ENCODE peak calls at places on chromosomes 3 and 15, in six cellular contexts. D, N, X, L, P and C are unnamed samples.

GRCh38 chr3:39192490-39193092 is at the start of gene XIRP1:
- DNase-seq in D (no peak), N (no peak), X (no peak), L (no peak), P (no peak), C (peak; percentile 39)

GRCh38 chr3:177613901-177614300 is 416.6 kb upstream of the TBL1XR1 start:
- DNase-seq in D (no peak), N (no peak), X (no peak), L (no peak), P (no peak), C (no peak)

GRCh38 chr15:78598348-78598747 is 22.4 kb downstream of the CHRNA3 start:
- DNase-seq in D (no peak), N (no peak), X (no peak), L (no peak), P (no peak), C (no peak)

GRCh38 chr3:124032351-124032880 is 40.5 kb upstream of the ROPN1 start:
- DNase-seq in D (peak; percentile 7), N (no peak), X (peak; percentile 81), L (no peak), P (peak; percentile 10), C (peak; percentile 38)

GRCh38 chr3:134149286-134149685 is 101.4 kb downstream of the RYK start:
- DNase-seq in D (no peak), N (no peak), X (no peak), L (no peak), P (peak; percentile 3), C (no peak)

GRCh38 chr3:47406762-47407149 is 25.9 kb downstream of the PTPN23 start:
- DNase-seq in D (no peak), N (no peak), X (peak; percentile 75), L (no peak), P (no peak), C (no peak)

GRCh38 chr3:196694941-196695848 is 16.9 kb downstream of the CEP19 start:
- DNase-seq in D (no peak), N (no peak), X (no peak), L (no peak), P (no peak), C (no peak)

GRCh38 chr15:35740761-35741160 is 194.8 kb upstream of the DPH6 start:
- DNase-seq in D (no peak), N (no peak), X (no peak), L (no peak), P (peak; percentile 52), C (peak; percentile 88)

GRCh38 chr3:123246846-123247245 is 45.1 kb downstream of the SEC22A start:
- DNase-seq in D (no peak), N (no peak), X (no peak), L (no peak), P (no peak), C (no peak)

GRCh38 chr3:79326642-79327041 is 441.2 kb downstream of the ROBO1 start:
- DNase-seq in D (no peak), N (no peak), X (no peak), L (no peak), P (peak; percentile 46), C (peak; percentile 25)

GRCh38 chr15:45993072-45993471 is 358.2 kb downstream of the SQOR start:
- DNase-seq in D (no peak), N (no peak), X (no peak), L (no peak), P (no peak), C (no peak)

GRCh38 chr3:36859494-36859893 is 85.4 kb downstream of the TRANK1 start:
- DNase-seq in D (no peak), N (no peak), X (no peak), L (no peak), P (no peak), C (no peak)

GRCh38 chr3:11690863-11691833 is 47.4 kb upstream of the VGLL4 start:
- DNase-seq in D (peak; percentile 62), N (no peak), X (no peak), L (no peak), P (peak; percentile 49), C (no peak)

GRCh38 chr15:100093211-100094126 is 248.3 kb downstream of the ADAMTS17 start:
- DNase-seq in D (no peak), N (no peak), X (no peak), L (no peak), P (no peak), C (no peak)

GRCh38 chr3:7630351-7630911 is 769.5 kb downstream of the GRM7 start:
- DNase-seq in D (no peak), N (no peak), X (no peak), L (no peak), P (no peak), C (peak; percentile 6)

GRCh38 chr15:98931001-98931400 is 76.6 kb downstream of the PGPEP1L start:
- DNase-seq in D (no peak), N (peak; percentile 69), X (no peak), L (no peak), P (no peak), C (no peak)

GRCh38 chr3:87733671-87734367 is 325.0 kb downstream of the CGGBP1 start:
- DNase-seq in D (no peak), N (no peak), X (no peak), L (no peak), P (no peak), C (no peak)

GRCh38 chr3:70742081-70742480 is 429.6 kb upstream of the MDFIC2 start:
- DNase-seq in D (no peak), N (peak; percentile 27), X (no peak), L (no peak), P (no peak), C (no peak)

GRCh38 chr3:177836671-177837070 is 639.4 kb upstream of the TBL1XR1 start:
- DNase-seq in D (no peak), N (no peak), X (no peak), L (no peak), P (peak; percentile 8), C (peak; percentile 74)

GRCh38 chr3:69696365-69696764 is 42.9 kb upstream of the MITF start:
- DNase-seq in D (no peak), N (no peak), X (no peak), L (no peak), P (no peak), C (no peak)

GRCh38 chr15:40754574-40754882 is 526 bp downstream of the RMDN3 start:
- DNase-seq in D (no peak), N (no peak), X (no peak), L (no peak), P (peak; percentile 66), C (peak; percentile 14)

GRCh38 chr15:79721256-79721655 is 175.6 kb downstream of the MTHFS start:
- DNase-seq in D (no peak), N (peak; percentile 25), X (no peak), L (no peak), P (peak; percentile 31), C (peak; percentile 38)

GRCh38 chr3:134378384-134378783 is 4.1 kb upstream of the AMOTL2 start:
- DNase-seq in D (peak; percentile 41), N (peak; percentile 32), X (no peak), L (no peak), P (no peak), C (peak; percentile 44)

GRCh38 chr15:55846108-55846707 is 103.3 kb upstream of the PRTG start:
- DNase-seq in D (peak; percentile 79), N (peak; percentile 62), X (no peak), L (peak; percentile 31), P (peak; percentile 63), C (peak; percentile 89)

GRCh38 chr15:59315914-59316428 is 56.7 kb downstream of the MYO1E start:
- DNase-seq in D (peak; percentile 90), N (no peak), X (no peak), L (no peak), P (peak; percentile 92), C (peak; percentile 56)

GRCh38 chr3:124768812-124769211 is 38.6 kb downstream of the UMPS start:
- DNase-seq in D (peak; percentile 46), N (no peak), X (no peak), L (peak; percentile 34), P (peak; percentile 64), C (no peak)

GRCh38 chr15:93110502-93111040 is 21.6 kb upstream of the RGMA start:
- DNase-seq in D (no peak), N (no peak), X (no peak), L (no peak), P (peak; percentile 18), C (peak; percentile 13)

GRCh38 chr3:186259612-186260383 is 102.2 kb downstream of the DGKG start:
- DNase-seq in D (peak; percentile 70), N (peak; percentile 26), X (peak; percentile 87), L (peak; percentile 66), P (peak; percentile 72), C (peak; percentile 88)

GRCh38 chr3:191973820-191974219 is 512.9 kb downstream of the PYDC2 start:
- DNase-seq in D (no peak), N (no peak), X (peak; percentile 62), L (no peak), P (no peak), C (no peak)

GRCh38 chr3:115401891-115402501 is 221.3 kb upstream of the GAP43 start:
- DNase-seq in D (no peak), N (peak; percentile 44), X (no peak), L (no peak), P (peak; percentile 80), C (peak; percentile 70)

GRCh38 chr3:23288286-23288685 is 85.2 kb downstream of the UBE2E2 start:
- DNase-seq in D (no peak), N (no peak), X (no peak), L (no peak), P (peak; percentile 23), C (peak; percentile 38)

GRCh38 chr3:170387952-170388351 is 30.4 kb downstream of the SKIL start:
- DNase-seq in D (no peak), N (no peak), X (no peak), L (no peak), P (peak; percentile 60), C (peak; percentile 47)

GRCh38 chr3:191393146-191393545 is 62.8 kb upstream of the UTS2B start:
- DNase-seq in D (no peak), N (no peak), X (no peak), L (no peak), P (no peak), C (no peak)

GRCh38 chr3:44355634-44356033 is 17.1 kb downstream of the TCAIM start:
- DNase-seq in D (no peak), N (no peak), X (no peak), L (no peak), P (peak; percentile 91), C (peak; percentile 87)

GRCh38 chr3:71064976-71065763 is 518.4 kb downstream of the FOXP1 start:
- DNase-seq in D (peak; percentile 37), N (no peak), X (peak; percentile 82), L (no peak), P (peak; percentile 68), C (peak; percentile 40)

GRCh38 chr3:9028134-9028533 is 64.9 kb upstream of the RAD18 start:
- DNase-seq in D (no peak), N (no peak), X (peak; percentile 95), L (no peak), P (peak; percentile 35), C (peak; percentile 63)

GRCh38 chr3:120908030-120908802 is at the start of gene STXBP5L:
- DNase-seq in D (peak; percentile 79), N (peak; percentile 56), X (peak; percentile 98), L (peak; percentile 47), P (peak; percentile 81), C (peak; percentile 60)